ENCODE peak calls at places on chromosomes 4 and X, in six cellular contexts. F is kidney epithelial cell, I is glutamatergic neuron, B is breast epithelium, C is IMR-90, Y is GM10248. H is an unnamed sample.

GRCh38 chrX:110318664-110318968 is 731 bp upstream of the AMMECR1 start:
- DNase-seq in F (no peak), I (no peak), B (no peak), C (no peak), Y (no peak), H (no peak)

GRCh38 chr4:169741569-169741968 is 16.2 kb downstream of the HPF1 start:
- DNase-seq in F (no peak), I (no peak), B (no peak), C (no peak), Y (no peak), H (no peak)

GRCh38 chr4:38178666-38178995 is 218.4 kb downstream of the PTTG2 start:
- DNase-seq in F (no peak), I (no peak), B (no peak), C (no peak), Y (no peak), H (no peak)

GRCh38 chr4:113607998-113608397 is 153.5 kb downstream of the CAMK2D start:
- DNase-seq in F (no peak), I (no peak), B (no peak), C (no peak), Y (peak; percentile 33), H (peak; percentile 37)

GRCh38 chr4:152672403-152673092 is 7.2 kb downstream of the TMEM154 start:
- DNase-seq in F (no peak), I (no peak), B (no peak), C (no peak), Y (no peak), H (no peak)

GRCh38 chr4:77538144-77538543 is 67.5 kb upstream of the CXCL13 start:
- DNase-seq in F (peak; percentile 80), I (no peak), B (no peak), C (peak; percentile 6), Y (no peak), H (no peak)

GRCh38 chr4:56289934-56290333 is 97.4 kb downstream of the AASDH start:
- DNase-seq in F (no peak), I (no peak), B (no peak), C (no peak), Y (no peak), H (no peak)

GRCh38 chrX:8738588-8739189 is 6.8 kb upstream of the ANOS1 start:
- DNase-seq in F (no peak), I (peak; percentile 59), B (no peak), C (peak; percentile 29), Y (no peak), H (peak; percentile 29)

GRCh38 chr4:83876047-83876446 is 340.1 kb downstream of the GPAT3 start:
- DNase-seq in F (no peak), I (no peak), B (no peak), C (peak; percentile 50), Y (no peak), H (no peak)

GRCh38 chr4:154084864-154085263 is 296.0 kb upstream of the SFRP2 start:
- DNase-seq in F (peak; percentile 43), I (no peak), B (no peak), C (no peak), Y (no peak), H (no peak)

GRCh38 chrX:93420090-93420489 is 253.3 kb downstream of the NAP1L3 start:
- DNase-seq in F (no peak), I (no peak), B (no peak), C (no peak), Y (no peak), H (no peak)

GRCh38 chr4:79651516-79651915 is 243.5 kb upstream of the GK2 start:
- DNase-seq in F (no peak), I (no peak), B (no peak), C (no peak), Y (no peak), H (no peak)

GRCh38 chr4:22692736-22693135 is at the start of gene GBA3:
- DNase-seq in F (no peak), I (no peak), B (no peak), C (no peak), Y (no peak), H (no peak)

GRCh38 chr4:54659213-54660144 is 1.7 kb downstream of the KIT start:
- DNase-seq in F (no peak), I (no peak), B (no peak), C (peak; percentile 30), Y (no peak), H (peak; percentile 22)

GRCh38 chr4:54657194-54657555 is 582 bp upstream of the KIT start:
- DNase-seq in F (no peak), I (no peak), B (no peak), C (no peak), Y (no peak), H (no peak)

GRCh38 chr4:54657556-54658313 is at the start of gene KIT:
- DNase-seq in F (no peak), I (peak; percentile 83), B (no peak), C (peak; percentile 32), Y (peak; percentile 17), H (peak; percentile 41)

GRCh38 chr4:54660145-54660535 is 2.4 kb downstream of the KIT start:
- DNase-seq in F (no peak), I (no peak), B (no peak), C (no peak), Y (no peak), H (no peak)

DNA sequence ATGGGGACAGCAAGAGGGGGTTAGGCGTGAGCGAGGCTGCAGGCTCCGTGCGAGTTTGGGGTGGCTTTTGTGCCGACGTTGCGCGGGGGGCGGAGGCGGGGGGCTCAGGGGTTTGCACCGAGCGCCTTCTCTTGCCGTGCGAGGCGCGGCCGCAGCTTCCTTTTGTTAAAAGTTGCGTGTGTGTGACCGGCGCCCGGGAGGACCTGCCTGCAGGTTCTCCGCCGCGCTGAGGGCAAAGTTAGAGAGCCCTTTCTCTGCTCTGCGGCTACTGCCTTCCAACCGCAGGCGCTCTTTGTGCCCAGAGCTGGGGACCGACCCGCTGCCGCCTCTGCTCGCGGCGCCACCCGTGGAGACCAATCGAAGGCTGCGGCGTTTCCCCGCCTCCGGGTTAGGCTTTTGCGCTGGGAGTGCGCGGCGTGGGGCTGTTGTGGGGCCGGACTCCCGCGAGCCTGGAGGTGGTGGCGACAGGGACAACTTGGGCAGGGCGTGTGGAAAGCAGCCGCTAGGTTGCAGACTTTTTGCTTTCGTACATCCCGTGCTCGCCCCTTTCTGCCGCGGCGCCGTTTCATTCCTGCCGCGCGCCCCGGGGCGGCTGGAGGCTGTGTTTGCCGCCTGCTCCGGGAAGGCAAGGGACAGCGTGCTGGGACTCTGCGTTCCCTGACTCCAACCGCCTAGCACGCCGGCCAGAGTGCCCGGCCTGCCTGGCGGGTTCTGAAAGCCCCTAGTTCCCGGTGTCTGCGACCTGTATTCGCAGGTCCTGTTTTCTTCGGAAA is 750 bp downstream of the KIT start:
- DNase-seq in F (no peak), I (peak; percentile 69), B (no peak), C (peak; percentile 36), Y (peak; percentile 33), H (peak; percentile 54)
- TF ChIP-seq CTCF in F (peak; percentile 20), I (no peak), B (no peak), C (peak; percentile 15), Y (no peak), H (no peak)

GRCh38 chr4:112604590-112604989 is 32.1 kb downstream of the ZGRF1 start:
- DNase-seq in F (peak; percentile 25), I (peak; percentile 45), B (no peak), C (peak; percentile 65), Y (peak; percentile 55), H (peak; percentile 54)
- TF ChIP-seq CTCF in F (peak; percentile 71), I (peak; percentile 63), B (no peak), C (peak; percentile 73), Y (peak; percentile 57), H (peak; percentile 44)

GRCh38 chr4:82784615-82785247 is 13.9 kb downstream of the SCD5 start:
- DNase-seq in F (no peak), I (peak; percentile 59), B (no peak), C (peak; percentile 67), Y (no peak), H (no peak)

GRCh38 chr4:82786004-82786400 is 12.6 kb downstream of the SCD5 start:
- DNase-seq in F (no peak), I (no peak), B (no peak), C (no peak), Y (no peak), H (no peak)

GRCh38 chr4:82780398-82781231 is 18.0 kb downstream of the SCD5 start:
- DNase-seq in F (no peak), I (no peak), B (peak; percentile 69), C (peak; percentile 59), Y (no peak), H (no peak)

GRCh38 chr4:82785248-82786003 is 13.2 kb downstream of the SCD5 start:
- DNase-seq in F (peak; percentile 60), I (no peak), B (no peak), C (peak; percentile 88), Y (no peak), H (no peak)

DNA sequence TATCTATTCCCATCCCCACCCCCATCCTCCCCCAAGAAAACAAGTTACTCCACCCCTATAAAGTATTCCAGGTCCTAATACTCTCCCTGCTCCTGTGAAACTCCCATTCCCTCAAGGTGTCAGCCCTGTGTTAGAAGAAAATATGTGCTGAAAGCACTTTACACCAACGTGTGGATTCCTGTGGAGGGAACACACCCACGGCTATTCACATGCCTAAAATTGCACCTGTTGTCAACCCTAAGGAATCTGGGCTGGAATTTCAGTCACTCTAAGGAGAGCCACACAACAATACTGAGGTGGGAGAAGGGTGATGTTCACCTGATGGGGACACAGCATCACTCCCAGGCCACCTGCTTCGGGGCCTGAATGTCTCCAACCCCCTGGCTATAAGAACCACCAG is 16.0 kb downstream of the SCD5 start:
- DNase-seq in F (no peak), I (no peak), B (no peak), C (no peak), Y (no peak), H (no peak)
- TF ChIP-seq CTCF in F (no peak), I (no peak), B (no peak), C (no peak), Y (no peak), H (no peak)

GRCh38 chr4:102420563-102421221 is 75.4 kb upstream of the SLC39A8 start:
- DNase-seq in F (no peak), I (no peak), B (no peak), C (peak; percentile 26), Y (no peak), H (no peak)
- TF ChIP-seq CTCF in F (no peak), I (no peak), B (no peak), C (peak; percentile 34), Y (no peak), H (no peak)